ENCODE peak calls at places on chromosomes 11 and 22, in ten cellular contexts. A is CD4-positive, alpha-beta T cell; H is AG09309; F is HCT116; J is CD8-positive, alpha-beta T cell; K is nephron progenitor cell; N is bronchial epithelial cell; E is kidney; W is thoracic aorta; I is GM23338. Y is an unnamed sample.

GRCh38 chr22:27512283-27512761 is 289.2 kb downstream of the MN1 start:
- DNase-seq in K (no peak), H (peak), F (no peak), I (no peak), E (no peak), J (no peak), W (peak), A (no peak), N (peak), Y (no peak)

GRCh38 chr11:2558861-2559526 is 114.2 kb downstream of the KCNQ1 start:
- DNase-seq in W (no peak), F (no peak), K (no peak), A (no peak), N (no peak), I (no peak), E (peak), H (no peak), J (no peak), Y (peak)

GRCh38 chr11:17986711-17987220 is 26.1 kb downstream of the SERGEF start:
- DNase-seq in I (no peak), H (no peak), F (no peak), J (no peak), A (no peak), K (no peak), N (no peak), W (no peak), E (no peak), Y (no peak)

GRCh38 chr11:77340501-77340900 is 39.0 kb upstream of the GDPD4 start:
- DNase-seq in K (no peak), J (no peak), H (no peak), A (no peak), W (no peak), E (no peak), I (no peak), N (no peak), F (no peak), Y (no peak)

GRCh38 chr11:783581-784015 is 6.3 kb downstream of the CEND1 start:
- DNase-seq in I (peak), W (peak), E (peak), J (no peak), F (peak), H (peak), K (peak), N (peak), A (no peak), Y (peak)

GRCh38 chr11:134466035-134466908 is 54.2 kb upstream of the B3GAT1 start:
- DNase-seq in F (no peak), H (no peak), I (peak), K (peak), E (no peak), A (no peak), J (no peak), N (no peak), W (no peak), Y (peak)

GRCh38 chr22:27129266-27129665 is 471.9 kb downstream of the MIAT start:
- DNase-seq in F (no peak), N (peak), K (no peak), E (no peak), J (no peak), A (no peak), I (no peak), W (no peak), H (no peak), Y (no peak)

GRCh38 chr11:4576880-4577279 is 4.7 kb upstream of the OR52I2 start:
- DNase-seq in I (no peak), W (no peak), H (no peak), A (no peak), J (no peak), K (no peak), F (no peak), N (no peak), E (no peak), Y (no peak)

GRCh38 chr11:118618115-118618990 is 10.9 kb downstream of the PHLDB1 start:
- DNase-seq in A (no peak), K (peak), W (no peak), I (no peak), N (peak), J (no peak), F (no peak), H (no peak), E (peak), Y (peak)

DNA sequence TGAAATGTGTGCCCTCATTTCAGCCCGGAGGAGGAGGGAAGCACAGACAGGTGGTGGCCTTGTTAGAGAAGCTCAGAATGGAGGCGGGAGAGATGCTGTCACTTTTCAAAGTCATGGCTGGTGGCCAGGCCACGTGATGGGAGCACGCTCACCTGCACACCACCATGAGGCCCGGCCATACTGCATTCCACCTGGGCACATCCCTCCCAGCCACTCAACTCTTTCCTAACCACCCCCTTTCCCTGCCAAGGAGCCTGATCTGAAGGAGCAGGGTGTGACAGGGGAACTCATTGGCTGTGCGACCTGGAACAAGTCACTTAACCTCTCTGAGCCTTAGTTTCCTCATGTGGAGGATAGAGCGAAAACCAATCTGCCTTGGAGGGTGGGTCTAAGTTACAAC is 364.5 kb downstream of the CTTN start:
- DNase-seq in H (no peak), K (no peak), I (no peak), E (no peak), J (no peak), N (no peak), F (no peak), A (no peak), W (no peak), Y (no peak)
- TF ChIP-seq CTCF in H (no peak), K (no peak), I (no peak), E (no peak), J (no peak), N (no peak), F (no peak), A (no peak), W (no peak), Y (no peak)

GRCh38 chr11:22192289-22192641 is 620 bp upstream of the ANO5 start:
- DNase-seq in I (peak), H (no peak), E (no peak), A (no peak), K (no peak), N (peak), J (no peak), F (no peak), W (no peak), Y (no peak)
- TF ChIP-seq CTCF in I (peak), H (no peak), E (no peak), A (no peak), K (peak), N (peak), J (no peak), F (peak), W (no peak), Y (peak)

DNA sequence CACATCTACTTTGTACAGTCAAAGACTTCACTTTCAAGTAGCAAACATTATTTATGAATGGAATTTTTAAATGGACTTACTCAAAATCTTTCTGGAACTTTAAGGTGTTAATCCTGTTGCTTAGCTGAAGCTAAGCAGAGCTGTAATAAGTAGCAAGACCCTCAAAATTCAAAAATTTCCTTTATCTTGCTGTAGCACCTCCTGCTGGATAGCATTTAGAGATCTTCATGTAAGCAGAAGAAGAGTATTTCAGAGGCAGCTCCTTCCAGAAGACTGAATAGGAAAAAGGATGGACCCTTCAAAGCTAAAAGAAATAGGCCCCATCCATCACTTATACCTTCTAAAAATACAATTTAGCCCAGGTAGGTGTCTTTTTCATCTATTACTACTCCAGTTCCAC is 3.4 kb downstream of the PHF21A start:
- DNase-seq in K (no peak), H (no peak), E (no peak), N (no peak), A (no peak), F (no peak), W (no peak), I (peak), J (no peak), Y (no peak)
- TF ChIP-seq CTCF in K (no peak), H (peak), E (no peak), N (peak), A (peak), F (peak), W (no peak), I (peak), J (peak), Y (no peak)

DNA sequence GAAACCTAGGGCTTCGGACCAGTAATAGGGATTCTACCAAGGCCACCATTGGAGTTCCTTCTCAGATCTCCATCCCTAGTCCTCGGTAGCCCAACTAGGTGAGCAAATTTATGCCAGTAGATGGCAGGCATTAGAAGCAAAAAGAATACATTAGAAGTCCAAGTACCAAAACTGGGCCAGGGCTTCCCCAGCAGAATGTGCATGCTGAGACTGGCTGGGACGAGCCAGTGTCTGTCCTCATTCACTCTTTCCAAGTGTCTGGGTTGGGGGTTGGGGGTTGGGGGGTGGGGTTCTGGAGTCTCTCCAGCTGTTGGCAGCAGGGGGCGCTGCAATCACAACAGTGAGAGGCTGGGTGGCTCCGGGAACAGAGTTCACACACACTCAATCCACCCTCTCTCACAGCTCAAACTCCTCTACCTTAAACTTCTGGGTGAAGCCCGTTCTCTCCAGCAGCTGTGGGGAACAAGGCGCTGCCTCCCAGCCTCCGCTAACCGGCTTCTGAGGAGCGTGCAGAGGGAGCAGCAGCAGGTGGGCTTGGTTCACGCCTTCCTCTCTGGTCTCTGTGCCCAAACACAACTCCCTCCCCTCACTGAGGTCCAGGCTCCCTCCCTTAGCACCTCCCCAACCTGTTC is 57.5 kb downstream of the BTG4 start:
- DNase-seq in J (peak), H (no peak), K (peak), A (peak), W (no peak), I (peak), F (no peak), N (peak), E (no peak), Y (peak)
- TF ChIP-seq CTCF in J (peak), H (peak), K (peak), A (no peak), W (no peak), I (peak), F (peak), N (peak), E (peak), Y (peak)

DNA sequence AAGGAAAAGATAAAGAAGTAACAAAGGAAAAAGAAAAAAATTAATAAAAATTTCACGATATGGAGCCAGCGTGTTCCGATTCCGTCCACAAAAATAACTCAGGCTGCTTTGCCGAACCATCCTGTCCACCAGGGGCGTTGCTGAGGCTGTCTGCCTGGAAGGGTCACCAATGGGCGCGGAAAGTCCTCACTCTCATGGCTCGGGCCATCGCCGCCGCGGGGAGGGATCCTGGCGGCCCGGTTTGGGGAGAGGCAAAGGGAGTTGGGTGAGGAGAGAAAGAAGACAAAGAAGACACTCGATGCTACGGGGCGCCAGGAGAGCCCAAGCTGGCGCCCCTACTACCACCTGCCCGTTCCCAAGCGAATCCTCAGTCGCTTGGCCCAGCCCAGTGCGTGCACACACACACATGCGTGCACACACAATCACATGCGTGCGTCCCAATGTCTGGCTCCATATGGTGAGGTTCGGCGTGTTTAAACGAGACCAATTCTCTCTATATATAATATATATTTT is 5.6 kb upstream of the PYGM start:
- DNase-seq in N (no peak), W (no peak), K (peak), A (no peak), F (no peak), E (peak), H (no peak), I (peak), J (no peak), Y (peak)
- TF ChIP-seq CTCF in N (peak), W (no peak), K (peak), A (peak), F (peak), E (no peak), H (no peak), I (peak), J (no peak), Y (no peak)

GRCh38 chr11:115581871-115582639 is 77.8 kb upstream of the CADM1 start:
- DNase-seq in H (no peak), E (no peak), K (peak), F (no peak), A (no peak), N (peak), J (no peak), I (peak), W (no peak), Y (peak)
- TF ChIP-seq CTCF in H (peak), E (no peak), K (no peak), F (no peak), A (no peak), N (peak), J (no peak), I (peak), W (no peak), Y (no peak)

DNA sequence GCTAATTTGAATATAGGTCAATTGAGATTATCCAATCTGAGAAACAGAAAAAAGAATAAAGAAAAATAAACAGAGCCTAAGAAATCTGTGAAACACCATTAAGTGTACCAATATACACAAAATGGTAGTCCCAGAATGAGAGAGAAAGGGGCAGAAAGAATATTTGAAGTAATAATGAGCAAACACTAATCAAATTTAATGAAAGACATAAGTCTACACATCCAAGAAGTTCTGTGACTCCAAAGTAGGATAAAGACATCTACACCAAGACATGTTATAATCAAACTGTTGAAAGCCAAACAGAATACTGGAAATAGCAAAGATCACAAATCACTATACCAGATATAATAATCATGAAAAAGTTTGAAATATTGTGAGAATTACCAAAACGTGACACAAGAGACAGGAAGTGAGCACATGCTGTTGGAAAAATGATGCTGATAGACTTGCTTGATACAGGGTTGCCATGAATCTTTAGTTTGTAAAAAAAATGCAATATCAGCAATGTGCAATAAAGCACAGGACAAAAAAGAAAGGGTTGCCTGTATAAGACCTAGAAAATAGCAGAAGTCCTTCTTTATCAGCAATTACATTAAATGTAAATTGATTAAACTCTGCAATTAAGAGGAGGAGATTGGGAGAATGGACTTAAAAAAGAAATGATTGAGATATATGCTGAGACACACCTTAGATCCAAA is 75.8 kb downstream of the RNF169 start:
- DNase-seq in W (no peak), A (no peak), K (no peak), N (no peak), J (no peak), H (no peak), E (no peak), F (no peak), I (no peak), Y (no peak)
- TF ChIP-seq CTCF in W (no peak), A (no peak), K (no peak), N (no peak), J (no peak), H (no peak), E (no peak), F (no peak), I (no peak), Y (no peak)

GRCh38 chr11:6845383-6845782 is at the start of gene OR10A5:
- DNase-seq in F (no peak), K (no peak), N (no peak), A (no peak), H (no peak), W (no peak), E (no peak), I (no peak), J (no peak), Y (no peak)

GRCh38 chr11:6855971-6856542 is 6.8 kb upstream of the OR10A2 start:
- DNase-seq in J (no peak), W (no peak), A (no peak), F (no peak), E (no peak), I (no peak), N (peak), H (peak), K (no peak), Y (peak)

DNA sequence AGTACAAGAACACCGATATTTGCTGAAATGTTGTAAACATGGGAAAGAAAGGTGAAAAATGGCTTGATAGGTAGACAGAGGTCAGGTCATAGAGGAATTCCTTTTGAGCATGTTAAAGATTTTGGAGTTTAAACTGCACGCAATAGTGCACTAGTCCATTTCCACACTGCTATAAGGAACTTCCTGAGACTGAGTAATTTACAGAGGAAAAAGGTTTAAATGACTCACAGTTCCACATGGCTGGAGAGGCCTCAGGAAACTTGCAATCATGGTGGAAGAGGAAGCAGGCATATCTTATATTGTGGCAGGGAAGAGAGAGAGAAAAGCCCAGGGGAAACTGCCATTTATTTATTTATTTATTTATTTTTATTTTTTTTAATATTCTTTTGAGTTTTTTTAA is 5.0 kb downstream of the OR10A5 start:
- DNase-seq in W (no peak), N (peak), F (no peak), K (no peak), A (no peak), H (no peak), E (no peak), J (no peak), I (no peak), Y (no peak)
- TF ChIP-seq CTCF in W (no peak), N (no peak), F (no peak), K (no peak), A (no peak), H (no peak), E (no peak), J (no peak), I (no peak), Y (no peak)

GRCh38 chr22:33796494-33796893 is 123.8 kb downstream of the LARGE1 start:
- DNase-seq in F (no peak), J (no peak), K (no peak), I (peak), E (no peak), H (no peak), A (no peak), W (no peak), N (no peak), Y (no peak)
- TF ChIP-seq CTCF in F (no peak), J (no peak), K (no peak), I (no peak), E (no peak), H (no peak), A (no peak), W (no peak), N (no peak), Y (no peak)